ENCODE peak calls at places on chromosomes 6 and 20, in four cellular contexts. One of them, this sample, is unnamed.

GRCh38 chr20:22431419-22431818 is 153.0 kb downstream of the FOXA2 start:
- DNase-seq in spleen: no peak
- DNase-seq in breast epithelium: no peak
- DNase-seq in H1: no peak
- DNase-seq in this sample: no peak

GRCh38 chr6:138229663-138230194 is 11.4 kb upstream of the PBOV1 start:
- DNase-seq in spleen: no peak
- DNase-seq in breast epithelium: no peak
- DNase-seq in H1: no peak
- DNase-seq in this sample: no peak

GRCh38 chr6:124008689-124009371 is 205.2 kb downstream of the NKAIN2 start:
- DNase-seq in spleen: no peak
- DNase-seq in breast epithelium: no peak
- DNase-seq in H1: no peak
- DNase-seq in this sample: no peak

GRCh38 chr6:88480822-88481221 is 314.7 kb upstream of the CNR1 start:
- DNase-seq in spleen: no peak
- DNase-seq in breast epithelium: no peak
- DNase-seq in H1: no peak
- DNase-seq in this sample: no peak

GRCh38 chr6:109441069-109441816 is 719 bp downstream of the SMPD2 start:
- DNase-seq in spleen: peak; percentile 88
- DNase-seq in breast epithelium: peak; percentile 53
- DNase-seq in H1: no peak
- DNase-seq in this sample: peak; percentile 55

GRCh38 chr20:48823960-48824497 is 3.8 kb downstream of the PREX1 start:
- DNase-seq in spleen: no peak
- DNase-seq in breast epithelium: no peak
- DNase-seq in H1: no peak
- DNase-seq in this sample: no peak

GRCh38 chr6:141077355-141078333 is 1055.1 kb upstream of the GJE1 start:
- DNase-seq in spleen: no peak
- DNase-seq in breast epithelium: no peak
- DNase-seq in H1: peak; percentile 23
- DNase-seq in this sample: no peak

GRCh38 chr6:11373208-11373607 is 140.7 kb upstream of the NEDD9 start:
- DNase-seq in spleen: no peak
- DNase-seq in breast epithelium: no peak
- DNase-seq in H1: no peak
- DNase-seq in this sample: no peak

GRCh38 chr6:43202451-43202850 is 20.5 kb downstream of the CUL9 start:
- DNase-seq in spleen: no peak
- DNase-seq in breast epithelium: no peak
- DNase-seq in H1: no peak
- DNase-seq in this sample: no peak

GRCh38 chr6:116018976-116019375 is 41.7 kb downstream of the FRK start:
- DNase-seq in spleen: no peak
- DNase-seq in breast epithelium: no peak
- DNase-seq in H1: no peak
- DNase-seq in this sample: no peak

GRCh38 chr6:166242888-166243287 is 65.3 kb downstream of the PRR18 start:
- DNase-seq in spleen: no peak
- DNase-seq in breast epithelium: no peak
- DNase-seq in H1: no peak
- DNase-seq in this sample: no peak

GRCh38 chr6:72720464-72720863 is 98.6 kb downstream of the KCNQ5 start:
- DNase-seq in spleen: no peak
- DNase-seq in breast epithelium: no peak
- DNase-seq in H1: no peak
- DNase-seq in this sample: no peak

GRCh38 chr20:44643596-44644383 is 7.7 kb downstream of the ADA start:
- DNase-seq in spleen: peak; percentile 84
- DNase-seq in breast epithelium: no peak
- DNase-seq in H1: peak; percentile 57
- DNase-seq in this sample: peak; percentile 51

GRCh38 chr6:142760152-142760551 is 184.8 kb downstream of the HIVEP2 start:
- DNase-seq in spleen: no peak
- DNase-seq in breast epithelium: no peak
- DNase-seq in H1: no peak
- DNase-seq in this sample: no peak

GRCh38 chr6:13467216-13467600 is 20.2 kb downstream of the GFOD1 start:
- DNase-seq in spleen: no peak
- DNase-seq in breast epithelium: no peak
- DNase-seq in H1: no peak
- DNase-seq in this sample: no peak

GRCh38 chr6:13465734-13466133 is 21.7 kb downstream of the GFOD1 start:
- DNase-seq in spleen: no peak
- DNase-seq in breast epithelium: no peak
- DNase-seq in H1: no peak
- DNase-seq in this sample: no peak

GRCh38 chr6:13463941-13464340 is 23.5 kb downstream of the GFOD1 start:
- DNase-seq in spleen: no peak
- DNase-seq in breast epithelium: no peak
- DNase-seq in H1: no peak
- DNase-seq in this sample: no peak

GRCh38 chr6:13468839-13469238 is 18.6 kb downstream of the GFOD1 start:
- DNase-seq in spleen: no peak
- DNase-seq in breast epithelium: no peak
- DNase-seq in H1: no peak
- DNase-seq in this sample: no peak

DNA sequence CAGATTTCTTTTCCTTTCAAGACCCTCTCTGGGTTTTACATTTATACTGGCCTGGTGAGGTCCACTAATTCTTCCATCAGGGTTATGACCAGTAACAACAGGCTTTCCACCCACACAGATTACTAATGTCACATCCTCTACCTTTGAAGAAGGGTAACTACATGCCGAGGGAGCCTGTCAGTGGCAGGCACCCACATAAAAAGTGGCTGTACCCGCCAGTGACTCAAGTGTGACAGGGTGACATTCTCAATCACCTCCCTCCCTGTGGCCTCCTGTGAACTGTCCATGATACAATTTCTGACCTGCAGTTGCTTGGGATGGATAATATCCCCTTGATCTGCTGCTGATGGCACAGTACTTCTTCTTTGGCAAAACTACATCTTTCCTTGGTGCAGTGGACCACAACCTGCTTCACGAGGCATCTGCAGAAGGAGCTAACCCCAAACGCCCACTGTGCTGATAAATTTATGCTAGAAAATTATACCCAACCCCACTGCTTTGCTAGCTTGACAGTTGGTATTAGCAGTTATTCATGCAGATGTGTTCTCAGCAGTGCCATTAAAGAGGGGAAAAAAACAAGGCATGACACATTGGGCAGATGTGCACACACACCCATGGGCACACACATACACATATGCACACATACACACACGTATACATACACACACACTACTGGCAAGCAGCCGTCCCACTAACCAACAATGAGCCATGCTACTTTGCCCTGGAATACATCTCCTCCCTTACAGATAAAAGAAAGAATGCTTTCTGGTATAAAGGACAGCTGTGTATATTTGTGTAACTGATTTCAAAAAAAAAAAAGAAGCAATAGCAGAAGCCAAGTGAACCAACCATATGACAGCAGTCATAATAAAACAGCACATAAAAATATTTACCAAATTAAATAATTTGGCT is 20.8 kb downstream of the GFOD1 start:
- DNase-seq in spleen: no peak
- DNase-seq in breast epithelium: no peak
- DNase-seq in H1: no peak
- DNase-seq in this sample: no peak
- TF ChIP-seq POLR2AphosphoS5 in spleen: no peak
- TF ChIP-seq POLR2AphosphoS5 in breast epithelium: no peak
- TF ChIP-seq POLR2AphosphoS5 in H1: no peak
- TF ChIP-seq POLR2AphosphoS5 in this sample: no peak

GRCh38 chr6:134564705-134565104 is 246.8 kb upstream of the SGK1 start:
- DNase-seq in spleen: no peak
- DNase-seq in breast epithelium: no peak
- DNase-seq in H1: no peak
- DNase-seq in this sample: no peak
- TF ChIP-seq POLR2AphosphoS5 in spleen: no peak
- TF ChIP-seq POLR2AphosphoS5 in breast epithelium: no peak
- TF ChIP-seq POLR2AphosphoS5 in H1: no peak
- TF ChIP-seq POLR2AphosphoS5 in this sample: no peak

DNA sequence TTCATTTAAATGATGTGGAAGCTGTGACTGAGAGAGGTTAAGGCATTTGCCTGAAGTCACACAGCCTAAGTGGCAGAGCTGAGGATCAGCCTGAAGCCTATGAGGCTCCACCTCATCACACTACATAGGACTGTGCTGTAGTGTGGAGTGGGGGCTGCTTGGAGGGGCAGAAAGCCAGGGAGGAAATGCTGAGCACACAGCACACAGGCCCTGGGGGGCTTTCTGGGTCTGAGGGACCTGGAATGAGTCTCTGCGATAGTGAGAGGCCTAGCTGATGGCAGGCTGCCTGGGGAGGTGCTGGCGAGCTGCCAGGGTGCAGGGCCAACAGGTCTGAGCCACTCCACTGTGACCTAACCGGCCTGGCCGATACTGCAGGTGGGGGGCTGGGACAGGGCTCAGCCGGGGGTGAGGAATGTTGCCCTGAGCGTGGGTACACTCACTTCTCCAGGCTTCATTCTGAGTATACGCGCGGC is 2.2 kb upstream of the ARHGAP40 start:
- DNase-seq in spleen: no peak
- DNase-seq in breast epithelium: peak; percentile 72
- DNase-seq in H1: no peak
- DNase-seq in this sample: no peak
- TF ChIP-seq POLR2AphosphoS5 in spleen: no peak
- TF ChIP-seq POLR2AphosphoS5 in breast epithelium: no peak
- TF ChIP-seq POLR2AphosphoS5 in H1: no peak
- TF ChIP-seq POLR2AphosphoS5 in this sample: no peak

GRCh38 chr20:57660510-57661199 is 40.4 kb upstream of the ZBP1 start:
- DNase-seq in spleen: peak; percentile 51
- DNase-seq in breast epithelium: peak; percentile 15
- DNase-seq in H1: no peak
- DNase-seq in this sample: peak; percentile 3
- TF ChIP-seq POLR2AphosphoS5 in spleen: no peak
- TF ChIP-seq POLR2AphosphoS5 in breast epithelium: no peak
- TF ChIP-seq POLR2AphosphoS5 in H1: no peak
- TF ChIP-seq POLR2AphosphoS5 in this sample: no peak

DNA sequence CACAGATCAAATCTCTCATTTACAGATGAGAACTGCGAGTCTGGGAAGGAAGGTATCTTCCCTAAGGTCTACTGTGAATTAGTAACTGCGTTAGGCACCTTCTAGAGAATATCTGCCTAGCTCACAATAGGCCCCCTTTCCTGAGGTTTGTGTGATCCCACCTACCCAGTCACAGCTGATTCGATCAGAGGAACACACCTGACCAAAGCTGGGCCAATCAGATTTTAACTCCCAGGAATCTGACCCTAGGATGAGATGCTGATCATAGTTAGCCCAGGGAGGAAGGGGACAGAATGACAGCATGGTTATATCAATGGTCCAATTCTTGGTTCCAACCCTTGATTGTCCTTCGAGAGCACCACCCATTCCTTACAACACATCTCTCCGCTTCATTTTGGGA is 7.4 kb upstream of the CCDC167 start:
- DNase-seq in spleen: no peak
- DNase-seq in breast epithelium: no peak
- DNase-seq in H1: no peak
- DNase-seq in this sample: no peak
- TF ChIP-seq POLR2AphosphoS5 in spleen: no peak
- TF ChIP-seq POLR2AphosphoS5 in breast epithelium: no peak
- TF ChIP-seq POLR2AphosphoS5 in H1: no peak
- TF ChIP-seq POLR2AphosphoS5 in this sample: no peak

GRCh38 chr6:155434117-155434516 is 21.5 kb downstream of the NOX3 start:
- DNase-seq in spleen: no peak
- DNase-seq in breast epithelium: no peak
- DNase-seq in H1: no peak
- DNase-seq in this sample: no peak
- TF ChIP-seq POLR2AphosphoS5 in spleen: no peak
- TF ChIP-seq POLR2AphosphoS5 in breast epithelium: no peak
- TF ChIP-seq POLR2AphosphoS5 in H1: no peak
- TF ChIP-seq POLR2AphosphoS5 in this sample: no peak

DNA sequence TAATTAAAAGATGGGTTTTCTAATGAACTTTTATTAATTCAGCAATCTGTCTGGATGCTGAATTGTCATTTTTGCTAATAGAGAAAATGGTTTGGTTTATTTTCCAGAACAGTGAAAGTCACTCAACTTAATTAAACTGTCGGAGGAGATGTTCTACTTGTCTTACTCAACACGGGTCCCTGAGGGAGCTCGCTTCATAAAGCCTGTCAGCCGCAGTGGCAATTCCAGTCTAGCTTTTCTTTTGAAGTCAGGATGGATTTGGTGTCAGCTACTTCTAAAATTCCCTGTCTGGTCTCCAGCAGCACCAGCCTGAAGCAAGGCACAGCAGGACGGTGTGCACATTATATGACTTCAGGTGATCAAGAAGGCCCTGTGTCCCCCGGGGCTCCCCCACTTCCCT is 261.5 kb downstream of the SLC24A3 start:
- DNase-seq in spleen: no peak
- DNase-seq in breast epithelium: no peak
- DNase-seq in H1: no peak
- DNase-seq in this sample: no peak
- TF ChIP-seq POLR2AphosphoS5 in spleen: no peak
- TF ChIP-seq POLR2AphosphoS5 in breast epithelium: no peak
- TF ChIP-seq POLR2AphosphoS5 in H1: no peak
- TF ChIP-seq POLR2AphosphoS5 in this sample: no peak

DNA sequence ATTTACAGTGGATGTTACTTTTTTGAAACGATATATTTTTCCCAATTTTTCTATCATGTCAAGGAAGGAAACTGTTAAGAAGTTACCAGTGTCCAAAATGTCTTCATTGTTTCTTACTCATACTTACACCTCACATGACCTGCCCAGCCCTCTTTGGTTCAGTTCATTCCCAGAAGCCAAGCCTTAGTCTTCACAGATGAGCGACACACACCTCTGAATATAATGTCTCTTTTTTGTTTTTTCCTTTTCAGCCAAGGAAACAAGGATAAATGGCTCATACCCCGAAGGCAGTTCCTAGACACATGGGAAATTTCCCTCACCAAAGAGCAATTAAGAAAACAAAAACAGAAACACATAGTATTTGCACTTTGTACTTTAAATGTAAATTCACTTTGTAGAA is 225.2 kb downstream of the SMOC2 start:
- DNase-seq in spleen: no peak
- DNase-seq in breast epithelium: no peak
- DNase-seq in H1: no peak
- DNase-seq in this sample: no peak
- TF ChIP-seq POLR2AphosphoS5 in spleen: no peak
- TF ChIP-seq POLR2AphosphoS5 in breast epithelium: no peak
- TF ChIP-seq POLR2AphosphoS5 in H1: no peak
- TF ChIP-seq POLR2AphosphoS5 in this sample: no peak

GRCh38 chr6:158571826-158572652 is 12.1 kb downstream of the TMEM181 start:
- DNase-seq in spleen: no peak
- DNase-seq in breast epithelium: no peak
- DNase-seq in H1: no peak
- DNase-seq in this sample: peak; percentile 87
- TF ChIP-seq POLR2AphosphoS5 in spleen: peak; percentile 37
- TF ChIP-seq POLR2AphosphoS5 in breast epithelium: no peak
- TF ChIP-seq POLR2AphosphoS5 in H1: no peak
- TF ChIP-seq POLR2AphosphoS5 in this sample: peak; percentile 85